ENCODE peak calls at places on chromosomes 4 and X, in eight cellular contexts. Y, T, L, F, G, B, V and K are unnamed samples.

GRCh38 chr4:42151568-42152506 is 618 bp downstream of the BEND4 start:
- DNase-seq in G (no peak), B (no peak), L (no peak), V (no peak), F (no peak), T (no peak), Y (no peak), K (peak; percentile 97)

GRCh38 chr4:93199492-93199891 is 629.1 kb upstream of the ATOH1 start:
- DNase-seq in L (no peak), G (no peak), T (no peak), B (no peak), F (no peak), Y (no peak), V (no peak), K (peak; percentile 66)

GRCh38 chrX:67607436-67607835 is 63.6 kb downstream of the AR start:
- DNase-seq in G (no peak), Y (no peak), B (no peak), T (no peak), L (no peak), F (no peak), V (no peak), K (no peak)

GRCh38 chr4:95283320-95283719 is 265.5 kb downstream of the UNC5C start:
- DNase-seq in G (no peak), V (no peak), T (no peak), Y (no peak), F (no peak), B (no peak), L (no peak), K (no peak)

GRCh38 chrX:115642895-115643530 is 82.0 kb downstream of the PLS3 start:
- DNase-seq in B (peak; percentile 31), V (peak; percentile 17), L (no peak), F (no peak), G (no peak), T (no peak), Y (no peak), K (no peak)

GRCh38 chrX:40933132-40934078 is 151.8 kb upstream of the USP9X start:
- DNase-seq in B (no peak), V (peak; percentile 33), T (no peak), F (no peak), L (no peak), G (no peak), Y (no peak), K (peak; percentile 25)

GRCh38 chr4:185589067-185589844 is 53.9 kb upstream of the PDLIM3 start:
- DNase-seq in L (no peak), F (no peak), B (no peak), T (no peak), G (no peak), V (no peak), Y (no peak), K (no peak)

GRCh38 chrX:43514820-43515219 is 141.3 kb upstream of the MAOA start:
- DNase-seq in V (no peak), T (no peak), G (no peak), L (no peak), Y (no peak), B (no peak), F (no peak), K (no peak)

GRCh38 chrX:48573690-48574269 is 504 bp upstream of the RBM3 start:
- DNase-seq in L (peak; percentile 38), F (peak; percentile 28), V (peak; percentile 52), G (peak; percentile 49), B (peak; percentile 69), T (no peak), Y (no peak), K (no peak)

GRCh38 chrX:154541896-154542722 is 4.5 kb downstream of the G6PD start:
- DNase-seq in L (peak; percentile 73), T (peak; percentile 67), B (peak; percentile 88), V (peak; percentile 69), Y (no peak), G (peak; percentile 80), F (peak; percentile 52), K (no peak)

GRCh38 chr4:81424336-81424735 is 47.4 kb downstream of the RASGEF1B start:
- DNase-seq in G (no peak), T (no peak), Y (no peak), F (no peak), L (no peak), B (no peak), V (no peak), K (no peak)

GRCh38 chr4:46793036-46793435 is 116.0 kb downstream of the COX7B2 start:
- DNase-seq in V (no peak), G (no peak), L (no peak), T (no peak), B (no peak), F (no peak), Y (no peak), K (no peak)

GRCh38 chrX:38313190-38313589 is 14.1 kb downstream of the RPGR start:
- DNase-seq in F (no peak), L (no peak), B (no peak), T (no peak), Y (no peak), V (no peak), G (no peak), K (no peak)

GRCh38 chr4:161256172-161256571 is 907.6 kb downstream of the FSTL5 start:
- DNase-seq in Y (no peak), V (no peak), T (no peak), B (no peak), L (no peak), F (no peak), G (no peak), K (no peak)

GRCh38 chr4:169128902-169129301 is 118.8 kb upstream of the CBR4 start:
- DNase-seq in F (no peak), B (no peak), G (peak; percentile 73), V (no peak), T (no peak), L (no peak), Y (no peak), K (no peak)

GRCh38 chr4:143282170-143282760 is 54.4 kb upstream of the GAB1 start:
- DNase-seq in B (no peak), V (peak; percentile 62), G (no peak), L (peak; percentile 38), T (no peak), Y (no peak), F (no peak), K (no peak)

GRCh38 chr4:94127707-94128328 is 79.8 kb upstream of the SMARCAD1 start:
- DNase-seq in B (no peak), Y (no peak), T (no peak), L (no peak), F (no peak), G (no peak), V (no peak), K (peak; percentile 38)

GRCh38 chr4:132266374-132266773 is 882.7 kb upstream of the PCDH10 start:
- DNase-seq in G (no peak), L (no peak), Y (no peak), B (no peak), F (no peak), V (no peak), T (no peak), K (no peak)

GRCh38 chrX:149992918-149993317 is 54.6 kb upstream of the EOLA2 start:
- DNase-seq in V (peak; percentile 6), T (no peak), G (no peak), F (no peak), Y (no peak), L (no peak), B (no peak), K (no peak)

GRCh38 chrX:21708116-21708515 is 49.8 kb downstream of the SMPX start:
- DNase-seq in V (no peak), F (no peak), T (no peak), B (no peak), G (no peak), L (no peak), Y (no peak), K (peak; percentile 50)

DNA sequence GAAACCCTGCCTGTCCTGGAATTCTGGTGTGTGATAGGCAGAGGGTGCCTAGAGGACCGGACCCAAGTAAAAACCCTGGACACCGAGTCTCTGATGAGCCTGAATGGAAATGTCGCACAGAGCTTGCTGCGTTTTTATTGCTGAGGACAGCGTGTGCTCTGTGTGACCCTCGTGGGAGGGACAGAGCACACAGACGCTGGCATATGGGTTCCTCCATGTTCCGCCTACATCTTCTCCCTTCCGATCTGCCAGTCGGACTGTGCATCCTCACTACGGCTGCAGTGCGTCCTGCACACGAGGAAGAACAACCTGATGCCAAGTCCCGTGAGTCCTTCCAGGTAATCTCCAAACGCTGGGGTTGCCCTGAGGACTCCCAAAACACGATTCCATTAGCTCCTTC is 68.3 kb downstream of the AFAP1 start:
- DNase-seq in B (no peak), G (no peak), T (no peak), Y (no peak), L (no peak), F (no peak), V (no peak), K (no peak)
- H3K4me3 ChIP-seq in B (no peak overlapping the region), G (no peak overlapping the region), T (no peak overlapping the region), Y (peak overlapping the region; percentile 33), L (no peak overlapping the region), F (no peak overlapping the region), V (no peak overlapping the region), K (no peak overlapping the region)

DNA sequence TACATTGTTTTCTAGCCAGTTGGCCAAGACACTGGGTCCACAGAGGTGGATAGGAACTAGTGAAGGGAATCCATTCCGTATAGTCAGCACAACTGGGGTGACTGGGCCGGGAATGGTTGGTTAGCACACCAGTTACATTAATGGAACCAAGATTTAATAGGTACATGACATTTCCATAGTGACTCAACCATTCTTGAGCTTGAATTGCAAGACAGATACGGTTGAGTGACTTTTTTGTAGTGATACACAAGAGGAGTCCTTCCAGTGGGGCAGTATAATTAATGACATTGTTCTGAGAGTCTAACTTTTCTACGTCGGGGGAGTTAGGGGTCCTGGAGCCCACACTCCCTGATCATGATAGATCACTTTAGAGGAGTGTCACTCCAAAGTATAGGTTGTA is 211.6 kb upstream of the CXCL13 start:
- DNase-seq in L (no peak), T (no peak), B (no peak), V (no peak), G (no peak), F (no peak), Y (no peak), K (no peak)
- H3K27me3 ChIP-seq in L (peaks cover 17% of the 10 kb centered on the region), T (no peaks in the 10 kb centered on the region), B (no peaks in the 10 kb centered on the region), V (no peaks in the 10 kb centered on the region), G (no peaks in the 10 kb centered on the region), F (no peaks in the 10 kb centered on the region), Y (no peaks in the 10 kb centered on the region), K (no peaks in the 10 kb centered on the region)

GRCh38 chr4:89753601-89754066 is 83.3 kb downstream of the SNCA start:
- DNase-seq in Y (no peak), L (no peak), V (no peak), F (no peak), T (no peak), G (no peak), B (no peak), K (no peak)
- H3K4me3 ChIP-seq in Y (no peak overlapping the region), L (no peak overlapping the region), V (no peak overlapping the region), F (no peak overlapping the region), T (no peak overlapping the region), G (no peak overlapping the region), B (no peak overlapping the region), K (no peak overlapping the region)

DNA sequence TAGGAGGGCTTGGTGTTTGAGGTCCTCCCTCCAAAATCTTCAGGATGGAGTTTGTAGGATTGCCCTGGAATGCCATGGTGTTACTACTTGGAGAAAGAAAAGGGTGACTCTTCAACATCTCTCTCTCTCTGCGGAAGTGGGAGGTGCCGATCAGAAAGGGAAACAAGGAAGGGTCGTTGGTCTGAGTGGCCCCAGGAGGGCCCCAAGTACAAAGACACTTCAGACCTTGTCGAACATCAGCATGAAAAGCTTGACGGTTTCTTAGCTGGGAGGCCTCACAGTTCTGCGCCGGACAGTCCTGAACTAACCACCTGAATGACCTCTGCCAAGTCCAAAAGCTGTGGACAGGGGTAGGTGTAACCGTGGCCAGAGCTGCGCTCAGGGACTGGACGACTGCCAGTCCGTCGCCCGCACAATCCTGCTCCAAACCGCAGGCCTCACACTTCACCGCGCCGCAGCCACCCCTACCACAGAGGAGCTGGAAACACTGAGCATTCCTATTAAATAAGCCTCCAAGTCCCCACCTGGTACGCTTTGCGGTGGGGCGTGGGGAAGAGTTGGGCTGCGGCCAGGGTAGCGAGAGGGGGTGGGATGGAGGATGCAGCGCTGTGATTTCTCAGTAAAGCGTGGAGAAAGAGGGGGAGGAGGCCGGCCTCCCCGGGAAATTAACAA is 540 bp upstream of the GSX2 start:
- DNase-seq in F (no peak), L (no peak), Y (no peak), T (no peak), V (no peak), B (no peak), G (peak; percentile 53), K (peak; percentile 63)
- H3K27me3 ChIP-seq in F (peaks cover 79% of the 10 kb centered on the region), L (peaks cover 100% of the 10 kb centered on the region), Y (peaks cover 90% of the 10 kb centered on the region), T (peaks cover 14% of the 10 kb centered on the region), V (peaks cover 37% of the 10 kb centered on the region), B (no peaks in the 10 kb centered on the region), G (no peaks in the 10 kb centered on the region), K (peaks cover 100% of the 10 kb centered on the region)